ENCODE peak calls at places on chromosomes 1 and 21, in seven cellular contexts. One of them, this sample, is unnamed.

GRCh38 chr1:9538669-9539164 is 548 bp upstream of the SLC25A33 start:
- DNase-seq in CD8-positive, alpha-beta memory T cell: no peak
- DNase-seq in adrenal gland: no peak
- DNase-seq in A549: no peak
- DNase-seq in GM06990: no peak
- DNase-seq in HAP-1: no peak
- DNase-seq in NB4: no peak
- DNase-seq in this sample: no peak

GRCh38 chr21:36701912-36702621 is 3.2 kb downstream of the SIM2 start:
- DNase-seq in CD8-positive, alpha-beta memory T cell: no peak
- DNase-seq in adrenal gland: no peak
- DNase-seq in A549: no peak
- DNase-seq in GM06990: no peak
- DNase-seq in HAP-1: no peak
- DNase-seq in NB4: no peak
- DNase-seq in this sample: no peak

GRCh38 chr1:235108185-235108593 is 20.4 kb downstream of the TOMM20 start:
- DNase-seq in CD8-positive, alpha-beta memory T cell: no peak
- DNase-seq in adrenal gland: no peak
- DNase-seq in A549: no peak
- DNase-seq in GM06990: no peak
- DNase-seq in HAP-1: no peak
- DNase-seq in NB4: no peak
- DNase-seq in this sample: no peak

GRCh38 chr1:236395780-236396664 is 1.9 kb downstream of the EDARADD start:
- DNase-seq in CD8-positive, alpha-beta memory T cell: no peak
- DNase-seq in adrenal gland: no peak
- DNase-seq in A549: no peak
- DNase-seq in GM06990: no peak
- DNase-seq in HAP-1: no peak
- DNase-seq in NB4: no peak
- DNase-seq in this sample: no peak

GRCh38 chr1:151972533-151973270 is 21.0 kb downstream of the S100A10 start:
- DNase-seq in CD8-positive, alpha-beta memory T cell: no peak
- DNase-seq in adrenal gland: peak
- DNase-seq in A549: peak
- DNase-seq in GM06990: no peak
- DNase-seq in HAP-1: no peak
- DNase-seq in NB4: peak
- DNase-seq in this sample: no peak

GRCh38 chr1:84585803-84586202 is 11.6 kb upstream of the CTBS start:
- DNase-seq in CD8-positive, alpha-beta memory T cell: no peak
- DNase-seq in adrenal gland: no peak
- DNase-seq in A549: no peak
- DNase-seq in GM06990: no peak
- DNase-seq in HAP-1: no peak
- DNase-seq in NB4: no peak
- DNase-seq in this sample: no peak

GRCh38 chr1:116820362-116820761 is 66.1 kb downstream of the CD2 start:
- DNase-seq in CD8-positive, alpha-beta memory T cell: no peak
- DNase-seq in adrenal gland: no peak
- DNase-seq in A549: no peak
- DNase-seq in GM06990: no peak
- DNase-seq in HAP-1: no peak
- DNase-seq in NB4: no peak
- DNase-seq in this sample: no peak

GRCh38 chr1:29279896-29280779 is 43.8 kb downstream of the PTPRU start:
- DNase-seq in CD8-positive, alpha-beta memory T cell: no peak
- DNase-seq in adrenal gland: no peak
- DNase-seq in A549: no peak
- DNase-seq in GM06990: no peak
- DNase-seq in HAP-1: no peak
- DNase-seq in NB4: no peak
- DNase-seq in this sample: no peak

GRCh38 chr1:53398091-53398490 is 61.1 kb upstream of the DMRTB1 start:
- DNase-seq in CD8-positive, alpha-beta memory T cell: no peak
- DNase-seq in adrenal gland: no peak
- DNase-seq in A549: no peak
- DNase-seq in GM06990: no peak
- DNase-seq in HAP-1: peak
- DNase-seq in NB4: no peak
- DNase-seq in this sample: no peak

GRCh38 chr1:230231739-230232075 is 164.7 kb downstream of the GALNT2 start:
- DNase-seq in CD8-positive, alpha-beta memory T cell: no peak
- DNase-seq in adrenal gland: peak
- DNase-seq in A549: no peak
- DNase-seq in GM06990: no peak
- DNase-seq in HAP-1: no peak
- DNase-seq in NB4: no peak
- DNase-seq in this sample: no peak

GRCh38 chr21:28872218-28872617 is 120.5 kb downstream of the LTN1 start:
- DNase-seq in CD8-positive, alpha-beta memory T cell: no peak
- DNase-seq in adrenal gland: no peak
- DNase-seq in A549: no peak
- DNase-seq in GM06990: no peak
- DNase-seq in HAP-1: no peak
- DNase-seq in NB4: no peak
- DNase-seq in this sample: no peak

GRCh38 chr1:164754088-164754600 is 195.2 kb downstream of the PBX1 start:
- DNase-seq in CD8-positive, alpha-beta memory T cell: no peak
- DNase-seq in adrenal gland: peak
- DNase-seq in A549: no peak
- DNase-seq in GM06990: no peak
- DNase-seq in HAP-1: no peak
- DNase-seq in NB4: no peak
- DNase-seq in this sample: no peak

GRCh38 chr21:32516729-32517649 is 68.3 kb downstream of the TCP10L start:
- DNase-seq in CD8-positive, alpha-beta memory T cell: no peak
- DNase-seq in adrenal gland: peak
- DNase-seq in A549: no peak
- DNase-seq in GM06990: no peak
- DNase-seq in HAP-1: peak
- DNase-seq in NB4: peak
- DNase-seq in this sample: no peak

GRCh38 chr1:21478356-21478755 is 30.9 kb upstream of the ALPL start:
- DNase-seq in CD8-positive, alpha-beta memory T cell: no peak
- DNase-seq in adrenal gland: no peak
- DNase-seq in A549: no peak
- DNase-seq in GM06990: no peak
- DNase-seq in HAP-1: no peak
- DNase-seq in NB4: no peak
- DNase-seq in this sample: no peak

GRCh38 chr21:35206141-35207125 is 157.3 kb upstream of the RUNX1 start:
- DNase-seq in CD8-positive, alpha-beta memory T cell: no peak
- DNase-seq in adrenal gland: no peak
- DNase-seq in A549: no peak
- DNase-seq in GM06990: peak
- DNase-seq in HAP-1: no peak
- DNase-seq in NB4: no peak
- DNase-seq in this sample: no peak

GRCh38 chr1:238409947-238410346 is 519.2 kb upstream of the ZP4 start:
- DNase-seq in CD8-positive, alpha-beta memory T cell: no peak
- DNase-seq in adrenal gland: no peak
- DNase-seq in A549: no peak
- DNase-seq in GM06990: no peak
- DNase-seq in HAP-1: no peak
- DNase-seq in NB4: no peak
- DNase-seq in this sample: no peak

GRCh38 chr1:203589201-203589600 is 37.4 kb upstream of the ATP2B4 start:
- DNase-seq in CD8-positive, alpha-beta memory T cell: no peak
- DNase-seq in adrenal gland: no peak
- DNase-seq in A549: no peak
- DNase-seq in GM06990: no peak
- DNase-seq in HAP-1: peak
- DNase-seq in NB4: no peak
- DNase-seq in this sample: no peak

GRCh38 chr1:27522860-27523665 is 33.1 kb upstream of the WASF2 start:
- DNase-seq in CD8-positive, alpha-beta memory T cell: peak
- DNase-seq in adrenal gland: peak
- DNase-seq in A549: no peak
- DNase-seq in GM06990: no peak
- DNase-seq in HAP-1: no peak
- DNase-seq in NB4: peak
- DNase-seq in this sample: peak

GRCh38 chr1:9438431-9439073 is 100.7 kb upstream of the SLC25A33 start:
- DNase-seq in CD8-positive, alpha-beta memory T cell: no peak
- DNase-seq in adrenal gland: no peak
- DNase-seq in A549: peak
- DNase-seq in GM06990: no peak
- DNase-seq in HAP-1: no peak
- DNase-seq in NB4: peak
- DNase-seq in this sample: no peak

DNA sequence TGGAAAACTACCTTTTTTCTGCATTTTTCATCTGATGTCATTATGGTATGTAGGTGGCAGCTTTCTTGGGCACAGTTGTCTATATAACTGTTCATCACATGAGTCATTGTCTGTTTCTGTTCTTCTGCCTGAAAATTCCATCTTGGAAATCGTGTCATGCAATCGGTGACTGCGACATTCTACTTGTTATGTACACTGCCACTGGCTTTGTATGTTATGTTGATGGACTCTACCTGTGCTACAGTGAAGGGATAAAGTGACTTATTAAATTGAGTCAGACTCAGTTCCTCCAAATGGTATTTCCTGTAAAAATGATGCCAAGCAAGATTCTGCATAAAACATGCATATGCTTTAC is 8.6 kb downstream of the SMAP2 start:
- DNase-seq in CD8-positive, alpha-beta memory T cell: peak
- DNase-seq in adrenal gland: no peak
- DNase-seq in A549: no peak
- DNase-seq in GM06990: no peak
- DNase-seq in HAP-1: no peak
- DNase-seq in NB4: no peak
- DNase-seq in this sample: no peak
- H3K4me3 ChIP-seq in CD8-positive, alpha-beta memory T cell: peak
- H3K4me3 ChIP-seq in adrenal gland: no peak
- H3K4me3 ChIP-seq in A549: no peak
- H3K4me3 ChIP-seq in GM06990: peak
- H3K4me3 ChIP-seq in HAP-1: no peak
- H3K4me3 ChIP-seq in NB4: no peak
- H3K4me3 ChIP-seq in this sample: no peak

DNA sequence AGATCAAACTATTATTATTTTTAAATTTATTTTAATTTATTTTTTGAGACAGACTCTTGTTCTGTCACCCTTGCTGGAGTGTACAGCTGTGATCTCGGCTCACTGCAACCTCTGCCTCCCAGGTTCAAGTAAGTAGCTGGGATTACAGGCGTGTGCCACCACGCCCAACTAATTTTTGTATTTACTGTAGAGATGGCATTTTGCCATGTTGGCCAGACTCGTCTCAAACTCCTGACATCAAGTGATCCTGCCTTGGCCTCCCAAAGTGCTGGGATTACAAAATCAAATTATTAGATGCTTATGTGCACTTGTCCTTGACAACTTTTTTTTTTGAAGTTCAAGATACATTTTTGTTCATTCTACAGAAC is 15.4 kb downstream of the LIN9 start:
- DNase-seq in CD8-positive, alpha-beta memory T cell: no peak
- DNase-seq in adrenal gland: no peak
- DNase-seq in A549: no peak
- DNase-seq in GM06990: no peak
- DNase-seq in HAP-1: no peak
- DNase-seq in NB4: no peak
- DNase-seq in this sample: no peak
- H3K4me3 ChIP-seq in CD8-positive, alpha-beta memory T cell: no peak
- H3K4me3 ChIP-seq in adrenal gland: no peak
- H3K4me3 ChIP-seq in A549: no peak
- H3K4me3 ChIP-seq in GM06990: no peak
- H3K4me3 ChIP-seq in HAP-1: no peak
- H3K4me3 ChIP-seq in NB4: no peak
- H3K4me3 ChIP-seq in this sample: no peak

GRCh38 chr1:182299728-182300581 is 91.6 kb downstream of the GLUL start:
- DNase-seq in CD8-positive, alpha-beta memory T cell: no peak
- DNase-seq in adrenal gland: peak
- DNase-seq in A549: no peak
- DNase-seq in GM06990: no peak
- DNase-seq in HAP-1: no peak
- DNase-seq in NB4: peak
- DNase-seq in this sample: peak
- H3K4me3 ChIP-seq in CD8-positive, alpha-beta memory T cell: no peak
- H3K4me3 ChIP-seq in adrenal gland: no peak
- H3K4me3 ChIP-seq in A549: no peak
- H3K4me3 ChIP-seq in GM06990: no peak
- H3K4me3 ChIP-seq in HAP-1: no peak
- H3K4me3 ChIP-seq in NB4: no peak
- H3K4me3 ChIP-seq in this sample: peak

GRCh38 chr1:232518357-232518756 is 111.6 kb downstream of the SIPA1L2 start:
- DNase-seq in CD8-positive, alpha-beta memory T cell: no peak
- DNase-seq in adrenal gland: no peak
- DNase-seq in A549: no peak
- DNase-seq in GM06990: no peak
- DNase-seq in HAP-1: no peak
- DNase-seq in NB4: no peak
- DNase-seq in this sample: no peak

GRCh38 chr1:232517204-232517603 is 112.7 kb downstream of the SIPA1L2 start:
- DNase-seq in CD8-positive, alpha-beta memory T cell: no peak
- DNase-seq in adrenal gland: no peak
- DNase-seq in A549: no peak
- DNase-seq in GM06990: no peak
- DNase-seq in HAP-1: no peak
- DNase-seq in NB4: no peak
- DNase-seq in this sample: no peak

GRCh38 chr1:232519186-232519585 is 110.7 kb downstream of the SIPA1L2 start:
- DNase-seq in CD8-positive, alpha-beta memory T cell: no peak
- DNase-seq in adrenal gland: no peak
- DNase-seq in A549: no peak
- DNase-seq in GM06990: no peak
- DNase-seq in HAP-1: no peak
- DNase-seq in NB4: no peak
- DNase-seq in this sample: no peak

GRCh38 chr1:232512712-232513111 is 117.2 kb downstream of the SIPA1L2 start:
- DNase-seq in CD8-positive, alpha-beta memory T cell: no peak
- DNase-seq in adrenal gland: no peak
- DNase-seq in A549: no peak
- DNase-seq in GM06990: no peak
- DNase-seq in HAP-1: no peak
- DNase-seq in NB4: no peak
- DNase-seq in this sample: no peak

DNA sequence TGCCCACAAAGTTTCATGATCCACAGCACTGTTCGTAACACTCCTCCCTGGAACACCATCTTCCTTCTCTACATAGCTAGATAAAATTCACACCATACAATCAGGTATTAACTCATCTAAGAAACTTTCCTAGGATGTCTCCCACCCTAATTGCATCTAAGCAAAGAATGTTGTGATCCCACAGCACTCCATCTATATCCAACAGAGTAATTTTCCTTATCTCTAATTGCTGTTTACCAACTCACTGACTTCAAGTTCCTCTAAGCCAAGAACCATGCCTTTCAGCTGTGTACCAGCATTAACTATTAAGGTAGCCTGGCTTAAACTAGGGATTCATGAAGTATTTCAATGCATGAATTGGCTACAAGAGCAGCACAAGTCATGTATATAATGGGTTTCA is 114.2 kb downstream of the SIPA1L2 start:
- DNase-seq in CD8-positive, alpha-beta memory T cell: no peak
- DNase-seq in adrenal gland: no peak
- DNase-seq in A549: no peak
- DNase-seq in GM06990: no peak
- DNase-seq in HAP-1: no peak
- DNase-seq in NB4: no peak
- DNase-seq in this sample: no peak
- H3K4me3 ChIP-seq in CD8-positive, alpha-beta memory T cell: no peak
- H3K4me3 ChIP-seq in adrenal gland: no peak
- H3K4me3 ChIP-seq in A549: no peak
- H3K4me3 ChIP-seq in GM06990: no peak
- H3K4me3 ChIP-seq in HAP-1: no peak
- H3K4me3 ChIP-seq in NB4: no peak
- H3K4me3 ChIP-seq in this sample: no peak